ENCODE peak calls at places on chromosome 6, in eight cellular contexts. Y is mucosa of descending colon; X is pancreas; G is IMR-90; K is iPS DF 6.9; W is uterus; Z is CD8-positive, alpha-beta memory T cell; O is DND-41. V is an unnamed sample. For H3K9me3 and H3K4me1, the result is how much of the 10 kb centered on the place peaks cover.

GRCh38 chr6:154448448-154449096 is 61.9 kb downstream of the CNKSR3 start:
- DNase-seq in X (no peak), Z (no peak), Y (no peak), G (peak), K (no peak), O (no peak), W (peak), V (no peak)

GRCh38 chr6:116280161-116280959 is 630 bp upstream of the TSPYL1 start:
- DNase-seq in K (no peak), O (no peak), G (peak), Y (no peak), W (no peak), X (no peak), Z (no peak), V (no peak)

GRCh38 chr6:132252113-132252512 is 149.2 kb downstream of the MOXD1 start:
- DNase-seq in K (no peak), G (no peak), X (no peak), Z (no peak), O (no peak), W (no peak), Y (no peak), V (no peak)

GRCh38 chr6:147507162-147508072 is 1.1 kb upstream of the SAMD5 start:
- DNase-seq in Y (peak), X (no peak), O (no peak), G (no peak), K (no peak), Z (no peak), W (peak), V (no peak)

GRCh38 chr6:40894962-40895799 is 143.8 kb downstream of the UNC5CL start:
- DNase-seq in X (peak), W (peak), G (peak), K (peak), O (no peak), Y (peak), Z (no peak), V (no peak)

GRCh38 chr6:89302936-89303335 is 12.2 kb downstream of the GABRR2 start:
- DNase-seq in Z (no peak), G (no peak), W (no peak), O (no peak), K (no peak), X (no peak), Y (no peak), V (no peak)

GRCh38 chr6:36893976-36894932 is 8.5 kb downstream of the C6orf89 start:
- DNase-seq in Z (no peak), O (no peak), X (no peak), G (no peak), Y (no peak), W (no peak), K (no peak), V (no peak)

GRCh38 chr6:684831-685636 is 7.9 kb downstream of the EXOC2 start:
- DNase-seq in X (no peak), O (no peak), G (peak), W (no peak), K (no peak), Y (no peak), Z (no peak), V (no peak)

GRCh38 chr6:887583-888235 is 194.8 kb upstream of the EXOC2 start:
- DNase-seq in K (no peak), O (no peak), G (no peak), Z (no peak), Y (no peak), W (no peak), X (no peak), V (no peak)

GRCh38 chr6:168937061-168937460 is 316.6 kb downstream of the THBS2 start:
- DNase-seq in X (no peak), W (no peak), G (peak), O (no peak), Y (no peak), K (no peak), Z (no peak), V (no peak)

GRCh38 chr6:109373333-109373732 is 8.9 kb downstream of the CD164 start:
- DNase-seq in X (no peak), Z (no peak), W (no peak), K (no peak), O (no peak), Y (no peak), G (no peak), V (no peak)

GRCh38 chr6:170376386-170377084 is 70.0 kb downstream of the FAM120B start:
- DNase-seq in K (no peak), Z (no peak), Y (no peak), X (no peak), W (no peak), G (no peak), O (no peak), V (no peak)

GRCh38 chr6:90538651-90539050 is 48.2 kb downstream of the MAP3K7 start:
- DNase-seq in W (no peak), O (no peak), Z (no peak), X (no peak), K (no peak), Y (no peak), G (peak), V (no peak)

GRCh38 chr6:153145591-153145990 is 14.5 kb upstream of the RGS17 start:
- DNase-seq in W (no peak), K (no peak), Z (no peak), O (no peak), Y (no peak), G (no peak), X (no peak), V (no peak)

GRCh38 chr6:119655124-119655523 is 305.6 kb upstream of the MAN1A1 start:
- DNase-seq in X (no peak), Y (no peak), G (no peak), K (no peak), W (no peak), Z (no peak), O (no peak), V (no peak)

GRCh38 chr6:152368761-152369624 is 268.2 kb downstream of the SYNE1 start:
- DNase-seq in O (no peak), Y (no peak), K (no peak), X (peak), W (peak), G (peak), Z (no peak), V (no peak)

GRCh38 chr6:36120539-36120938 is 9.8 kb upstream of the MAPK13 start:
- DNase-seq in G (no peak), O (peak), Y (peak), Z (peak), X (no peak), K (no peak), W (no peak), V (peak)

GRCh38 chr6:47066418-47066817 is 24.3 kb upstream of the ADGRF1 start:
- DNase-seq in O (no peak), G (no peak), Z (no peak), Y (no peak), W (no peak), K (no peak), X (no peak), V (no peak)

GRCh38 chr6:134464690-134465411 is 146.9 kb upstream of the SGK1 start:
- DNase-seq in K (no peak), W (no peak), X (no peak), G (peak), Y (no peak), Z (no peak), O (no peak), V (no peak)

GRCh38 chr6:15892369-15892768 is 229.5 kb upstream of the DTNBP1 start:
- DNase-seq in Z (no peak), O (no peak), X (no peak), G (no peak), Y (no peak), K (no peak), W (no peak), V (no peak)

GRCh38 chr6:166629628-166630027 is 2.6 kb upstream of the RPS6KA2 start:
- DNase-seq in O (no peak), G (peak), Z (no peak), X (no peak), K (no peak), Y (no peak), W (no peak), V (no peak)

GRCh38 chr6:22145823-22146379 is 150.9 kb downstream of the PRL start:
- DNase-seq in G (peak), W (peak), Y (peak), X (no peak), O (peak), Z (no peak), K (peak), V (no peak)

GRCh38 chr6:357791-358341 is 33.7 kb upstream of the IRF4 start:
- DNase-seq in X (no peak), G (no peak), O (no peak), K (no peak), Y (no peak), W (no peak), Z (no peak), V (no peak)

GRCh38 chr6:67888886-67889681 is 746.0 kb upstream of the ADGRB3 start:
- DNase-seq in X (no peak), W (no peak), O (no peak), K (no peak), Z (no peak), G (no peak), Y (no peak), V (no peak)

GRCh38 chr6:116933488-116933887 is 56.4 kb downstream of the RFX6 start:
- DNase-seq in Z (no peak), X (no peak), G (no peak), Y (no peak), O (no peak), W (no peak), K (no peak), V (no peak)

GRCh38 chr6:3456395-3456767 is 469 bp downstream of the SLC22A23 start:
- DNase-seq in K (no peak), X (no peak), Z (no peak), W (no peak), Y (no peak), O (no peak), G (no peak), V (no peak)

GRCh38 chr6:50962213-50962759 is 143.6 kb downstream of the TFAP2B start:
- DNase-seq in Z (no peak), G (no peak), X (no peak), Y (no peak), K (no peak), W (no peak), O (no peak), V (no peak)

GRCh38 chr6:15987569-15987968 is 141.3 kb upstream of the MYLIP start:
- DNase-seq in G (peak), Z (no peak), O (no peak), K (no peak), W (no peak), X (no peak), Y (no peak), V (no peak)

GRCh38 chr6:142735182-142735581 is 209.8 kb downstream of the HIVEP2 start:
- DNase-seq in W (no peak), K (no peak), X (no peak), Z (no peak), O (no peak), Y (no peak), G (peak), V (no peak)

GRCh38 chr6:113970808-113971676 is at the start of gene HDAC2:
- DNase-seq in W (peak), Z (peak), G (peak), X (peak), Y (peak), O (peak), K (no peak), V (peak)

GRCh38 chr6:38143191-38144154 is 323.9 kb downstream of the ZFAND3 start:
- DNase-seq in O (no peak), W (no peak), G (no peak), K (no peak), X (no peak), Z (no peak), Y (no peak), V (no peak)

GRCh38 chr6:45988635-45989034 is 27.0 kb downstream of the CLIC5 start:
- DNase-seq in W (no peak), O (no peak), Y (no peak), Z (no peak), G (no peak), X (no peak), K (no peak), V (no peak)

GRCh38 chr6:124560836-124561585 is 401.2 kb upstream of the RNF217 start:
- DNase-seq in K (no peak), X (no peak), Y (no peak), W (no peak), O (no peak), G (no peak), Z (no peak), V (no peak)

GRCh38 chr6:14862845-14863244 is 383.0 kb upstream of the JARID2 start:
- DNase-seq in K (no peak), O (no peak), Z (no peak), W (no peak), X (no peak), Y (no peak), G (no peak), V (no peak)

GRCh38 chr6:14861491-14861943 is 384.4 kb upstream of the JARID2 start:
- DNase-seq in Z (no peak), W (no peak), X (no peak), G (no peak), K (no peak), Y (no peak), O (peak), V (no peak)

GRCh38 chr6:14867807-14868206 is 378.1 kb upstream of the JARID2 start:
- DNase-seq in Z (no peak), O (no peak), W (no peak), Y (no peak), G (no peak), X (no peak), K (no peak), V (no peak)

GRCh38 chr6:14863896-14864850 is 381.7 kb upstream of the JARID2 start:
- DNase-seq in W (no peak), G (no peak), Y (no peak), K (no peak), X (no peak), O (no peak), Z (no peak), V (no peak)

GRCh38 chr6:14865609-14866100 is 380.2 kb upstream of the JARID2 start:
- DNase-seq in W (no peak), X (no peak), K (no peak), Z (no peak), Y (no peak), O (peak), G (peak), V (no peak)
- H3K4me3 ChIP-seq in W (no peak), X (no peak), K (no peak), Z (no peak), Y (no peak), O (no peak), G (no peak), V (no peak)

GRCh38 chr6:70694371-70694770 is 26.7 kb downstream of the SMAP1 start:
- DNase-seq in O (no peak), Y (no peak), Z (no peak), G (no peak), X (no peak), W (no peak), K (no peak), V (no peak)
- H3K9me3 ChIP-seq in O (under half), Y (under half), Z (under half), G (under half), X (under half), W (under half), K (under half), V (under half)

DNA sequence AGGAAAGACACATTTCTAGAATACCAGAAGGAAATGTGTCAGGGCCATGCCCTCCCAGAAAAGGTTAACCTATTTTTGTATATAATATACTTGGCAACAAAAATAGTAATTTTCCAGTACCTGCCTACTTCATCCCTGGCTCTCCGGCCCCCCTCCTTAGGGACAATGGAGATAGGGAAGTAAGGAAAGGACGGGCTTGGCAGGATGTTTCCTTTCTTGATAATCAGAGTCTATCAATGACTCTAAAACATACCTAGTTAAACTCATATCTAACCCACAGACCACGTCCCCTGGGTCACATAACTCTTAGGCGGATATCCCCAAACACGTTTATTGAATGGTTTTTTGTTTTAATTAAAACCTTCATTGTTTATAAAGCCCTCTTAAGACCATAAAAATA is 11.8 kb downstream of the UQCC2 start:
- DNase-seq in O (no peak), G (no peak), X (no peak), Y (no peak), W (no peak), K (no peak), Z (no peak), V (no peak)
- H3K4me1 ChIP-seq in O (under half), G (under half), X (under half), Y (under half), W (under half), K (under half), Z (under half), V (under half)

GRCh38 chr6:163667372-163668060 is 253.0 kb downstream of the QKI start:
- DNase-seq in W (no peak), G (peak), X (no peak), O (no peak), Y (no peak), K (no peak), Z (no peak), V (peak)
- H3K4me3 ChIP-seq in W (no peak), G (no peak), X (no peak), O (no peak), Y (no peak), K (no peak), Z (no peak), V (no peak)

GRCh38 chr6:164581563-164581962 is 727.8 kb downstream of the C6orf118 start:
- DNase-seq in G (no peak), O (no peak), X (no peak), K (no peak), Y (no peak), Z (no peak), W (no peak), V (no peak)
- H3K9me3 ChIP-seq in G (under half), O (under half), X (under half), K (under half), Y (half or more), Z (under half), W (under half), V (under half)

GRCh38 chr6:111552999-111553398 is 52.7 kb downstream of the TRAF3IP2 start:
- DNase-seq in Z (no peak), O (no peak), G (no peak), W (no peak), Y (no peak), X (no peak), K (no peak), V (no peak)

GRCh38 chr6:111555041-111555440 is 50.6 kb downstream of the TRAF3IP2 start:
- DNase-seq in Y (no peak), K (no peak), W (no peak), X (no peak), G (peak), Z (no peak), O (no peak), V (no peak)

GRCh38 chr6:111553580-111553979 is 52.1 kb downstream of the TRAF3IP2 start:
- DNase-seq in K (no peak), W (no peak), G (no peak), O (no peak), X (no peak), Z (no peak), Y (no peak), V (no peak)

GRCh38 chr6:111558690-111559192 is 46.9 kb downstream of the TRAF3IP2 start:
- DNase-seq in Y (no peak), W (no peak), Z (no peak), O (no peak), G (no peak), K (no peak), X (no peak), V (no peak)

DNA sequence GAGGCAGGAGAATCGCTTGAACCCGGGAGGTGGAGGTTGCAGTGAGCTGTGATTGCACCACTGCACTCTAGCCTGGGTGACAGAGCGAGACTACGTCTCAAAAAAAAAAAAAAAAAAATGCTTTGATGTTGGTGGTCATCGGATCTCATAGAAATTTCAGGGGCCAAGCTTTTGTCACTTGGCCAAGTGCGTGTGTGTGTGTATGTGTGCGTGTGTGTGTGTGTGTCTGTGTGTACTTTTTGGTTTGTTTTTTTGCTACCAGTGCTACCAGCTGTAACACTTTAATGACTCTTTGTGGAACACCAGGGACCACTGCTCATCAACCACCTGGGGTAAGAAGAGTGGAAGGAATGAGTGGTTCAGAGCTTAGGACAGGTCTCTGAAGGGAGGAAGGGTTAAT is 49.7 kb downstream of the TRAF3IP2 start:
- DNase-seq in Z (no peak), W (no peak), K (no peak), G (no peak), O (no peak), Y (no peak), X (no peak), V (no peak)
- H3K4me1 ChIP-seq in Z (under half), W (under half), K (under half), G (under half), O (half or more), Y (under half), X (under half), V (under half)

DNA sequence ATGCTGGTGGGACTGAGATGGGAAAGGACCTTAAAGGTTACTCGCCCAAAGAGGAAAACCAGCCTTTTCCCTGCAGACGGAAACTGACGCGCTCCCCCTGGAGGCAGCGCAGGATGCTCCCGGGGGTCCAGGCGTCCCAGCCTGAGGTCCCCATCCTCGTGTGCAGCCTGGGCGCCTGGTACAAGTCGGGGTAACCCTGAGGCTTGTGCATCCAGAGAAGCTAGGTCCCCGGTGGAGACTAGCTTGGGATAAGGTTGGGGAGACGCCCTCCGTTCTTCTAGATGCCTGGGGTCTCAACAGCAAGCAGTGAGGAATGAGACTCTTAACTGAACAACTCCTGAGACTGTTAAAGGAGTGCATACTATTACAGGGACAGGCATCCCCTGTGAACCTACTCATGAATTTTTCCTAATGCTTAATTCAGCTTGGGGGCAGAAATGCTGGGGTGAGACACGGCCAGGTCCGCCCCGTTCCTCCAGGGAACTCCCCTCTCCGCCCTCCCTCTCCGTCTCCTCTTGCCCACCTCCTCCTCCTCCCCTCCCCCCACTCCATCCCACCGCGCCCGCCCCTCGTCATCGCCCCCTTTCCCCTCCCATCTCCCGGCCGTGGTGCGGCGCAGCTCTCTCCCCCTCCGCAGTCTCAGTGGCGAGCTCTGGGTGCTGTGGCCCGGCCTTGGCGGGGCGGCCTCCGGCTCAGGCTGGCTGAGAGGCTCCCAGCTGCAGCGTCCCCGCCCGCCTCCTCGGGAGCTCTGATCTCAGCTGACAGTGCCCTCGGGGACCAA is at the start of gene PRSS35:
- DNase-seq in W (peak), X (peak), K (no peak), G (peak), Y (peak), Z (no peak), O (no peak), V (no peak)
- H3K4me3 ChIP-seq in W (peak), X (no peak), K (peak), G (peak), Y (no peak), Z (no peak), O (no peak), V (no peak)

V was measured in CD4-positive, alpha-beta memory T cell.